ENCODE peak calls at places on chromosomes 11 and 22, in six cellular contexts. G is lower lobe of right lung, W is GM06990, U is stomach, I is pancreas, S is prostate gland. B is an unnamed sample.

GRCh38 chr22:27820896-27821866 is 19.6 kb upstream of the MN1 start:
- DNase-seq in G (no peak), W (no peak), U (no peak), I (no peak), S (no peak), B (peak; percentile 49)

GRCh38 chr11:90476442-90477007 is 253.7 kb upstream of the CHORDC1 start:
- DNase-seq in G (no peak), W (peak; percentile 10), U (peak; percentile 37), I (no peak), S (no peak), B (no peak)

GRCh38 chr11:46676436-46677158 is 23.8 kb downstream of the ARHGAP1 start:
- DNase-seq in G (no peak), W (no peak), U (no peak), I (no peak), S (no peak), B (no peak)

GRCh38 chr11:97092823-97093222 is 703.0 kb downstream of the JRKL start:
- DNase-seq in G (no peak), W (no peak), U (no peak), I (no peak), S (no peak), B (no peak)

GRCh38 chr11:105051559-105051958 is 6.4 kb upstream of the CARD16 start:
- DNase-seq in G (no peak), W (no peak), U (no peak), I (no peak), S (no peak), B (no peak)

GRCh38 chr11:35893796-35894475 is 49.9 kb upstream of the LDLRAD3 start:
- DNase-seq in G (no peak), W (no peak), U (no peak), I (no peak), S (peak; percentile 73), B (no peak)

GRCh38 chr11:61022311-61023085 is 51.0 kb downstream of the CD6 start:
- DNase-seq in G (no peak), W (no peak), U (no peak), I (no peak), S (no peak), B (no peak)

GRCh38 chr22:49149721-49150608 is 677.7 kb downstream of the BRD1 start:
- DNase-seq in G (no peak), W (no peak), U (no peak), I (no peak), S (no peak), B (peak; percentile 74)

GRCh38 chr11:27933992-27934829 is 173.7 kb downstream of the KIF18A start:
- DNase-seq in G (no peak), W (no peak), U (no peak), I (no peak), S (no peak), B (peak; percentile 20)

GRCh38 chr11:102940714-102941588 is 14.6 kb downstream of the MMP13 start:
- DNase-seq in G (no peak), W (no peak), U (peak; percentile 60), I (no peak), S (peak; percentile 50), B (peak; percentile 33)

GRCh38 chr11:2990617-2991476 is 1.3 kb downstream of the NAP1L4 start:
- DNase-seq in G (no peak), W (no peak), U (no peak), I (no peak), S (no peak), B (peak; percentile 56)

GRCh38 chr22:41915783-41916493 is 1.1 kb upstream of the SHISA8 start:
- DNase-seq in G (no peak), W (peak; percentile 20), U (no peak), I (no peak), S (no peak), B (peak; percentile 55)

GRCh38 chr22:41916745-41917358 is 2.0 kb upstream of the SHISA8 start:
- DNase-seq in G (no peak), W (no peak), U (no peak), I (no peak), S (no peak), B (peak; percentile 53)

GRCh38 chr22:41913842-41914534 is 886 bp downstream of the SHISA8 start:
- DNase-seq in G (no peak), W (peak; percentile 38), U (no peak), I (no peak), S (no peak), B (peak; percentile 92)

GRCh38 chr22:41914611-41915034 is 251 bp downstream of the SHISA8 start:
- DNase-seq in G (no peak), W (no peak), U (no peak), I (no peak), S (no peak), B (peak; percentile 91)

DNA sequence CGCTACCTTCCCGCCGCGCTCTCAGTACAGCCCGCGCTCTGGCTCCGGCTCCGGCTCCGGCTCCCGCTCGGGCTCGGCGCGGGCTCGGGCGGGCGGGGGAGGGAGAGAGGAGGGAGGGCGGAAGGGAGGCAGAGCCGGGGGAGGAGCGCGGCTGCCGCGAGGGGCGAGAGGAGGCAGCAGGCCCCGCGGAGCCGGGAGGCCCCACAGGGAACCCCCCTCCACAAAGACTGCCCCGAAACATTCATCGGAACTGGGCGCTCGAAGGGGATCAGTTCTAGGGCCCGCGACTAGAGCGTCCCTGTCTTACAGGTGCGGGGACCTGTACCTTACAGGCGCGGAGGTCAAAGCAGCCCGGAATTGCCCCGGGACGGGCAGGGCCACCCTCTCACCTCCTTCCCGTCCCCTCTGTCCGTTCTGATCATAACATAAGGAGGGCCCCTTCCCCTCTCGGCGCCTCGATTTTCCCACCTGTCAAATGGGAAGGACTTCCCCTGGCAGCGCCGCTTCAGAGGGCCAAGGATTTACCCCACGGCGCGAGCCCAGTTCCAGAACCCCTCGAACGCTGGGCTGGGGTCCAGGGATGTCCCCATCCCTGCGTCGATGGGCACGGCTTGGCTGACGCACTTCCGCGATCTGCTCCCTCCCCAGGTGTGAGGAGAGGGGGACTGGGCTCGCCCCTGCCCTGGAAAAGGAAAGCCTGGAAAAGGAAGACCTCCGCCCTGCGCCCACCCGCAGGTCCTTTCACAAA is at the start of gene SHISA8:
- DNase-seq in G (no peak), W (peak; percentile 80), U (peak; percentile 67), I (no peak), S (no peak), B (peak; percentile 82)
- H3K27me3 ChIP-seq in G (peaks cover 96% of the 10 kb centered on the region), W (peaks cover 2% of the 10 kb centered on the region), U (peaks cover 100% of the 10 kb centered on the region), I (no peaks in the 10 kb centered on the region), S (peaks cover 23% of the 10 kb centered on the region), B (peaks cover 77% of the 10 kb centered on the region)

GRCh38 chr11:6548121-6548520 is 51.0 kb downstream of the DNHD1 start:
- DNase-seq in G (no peak), W (no peak), U (no peak), I (no peak), S (no peak), B (no peak)

GRCh38 chr11:6548641-6549040 is 51.6 kb downstream of the DNHD1 start:
- DNase-seq in G (no peak), W (no peak), U (no peak), I (no peak), S (no peak), B (no peak)

GRCh38 chr11:6545917-6546605 is 49.0 kb downstream of the DNHD1 start:
- DNase-seq in G (no peak), W (no peak), U (no peak), I (no peak), S (no peak), B (no peak)

GRCh38 chr11:6546735-6547134 is 49.7 kb downstream of the DNHD1 start:
- DNase-seq in G (no peak), W (no peak), U (no peak), I (no peak), S (no peak), B (no peak)

GRCh38 chr11:6547177-6547576 is 50.1 kb downstream of the DNHD1 start:
- DNase-seq in G (no peak), W (no peak), U (no peak), I (no peak), S (no peak), B (no peak)
- H3K27me3 ChIP-seq in G (no peaks in the 10 kb centered on the region), W (no peaks in the 10 kb centered on the region), U (no peaks in the 10 kb centered on the region), I (no peaks in the 10 kb centered on the region), S (no peaks in the 10 kb centered on the region), B (no peaks in the 10 kb centered on the region)

GRCh38 chr11:117917591-117917990 is 11.6 kb downstream of the TMPRSS13 start:
- DNase-seq in G (no peak), W (no peak), U (no peak), I (no peak), S (no peak), B (no peak)
- H3K27me3 ChIP-seq in G (no peaks in the 10 kb centered on the region), W (no peaks in the 10 kb centered on the region), U (peaks cover 8% of the 10 kb centered on the region), I (no peaks in the 10 kb centered on the region), S (no peaks in the 10 kb centered on the region), B (no peaks in the 10 kb centered on the region)

DNA sequence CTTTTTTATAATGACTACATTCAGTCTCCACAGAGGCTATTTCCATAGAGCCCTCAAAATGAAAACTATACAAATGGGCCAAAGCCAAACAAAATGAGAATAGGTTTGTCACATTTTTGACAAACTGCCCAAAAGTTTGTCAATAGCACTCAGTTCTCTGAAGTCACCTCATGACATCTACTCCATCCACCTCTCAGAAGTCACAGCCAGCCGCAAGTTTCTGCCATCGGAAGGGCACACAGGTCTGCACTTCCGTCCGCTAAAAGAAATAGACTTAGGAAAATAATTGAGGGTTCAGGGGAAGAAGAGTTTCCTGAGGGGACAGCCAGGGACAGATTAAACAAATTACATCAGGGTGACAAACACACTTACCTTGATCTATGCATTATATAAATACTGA is 55.4 kb upstream of the JAM3 start:
- DNase-seq in G (no peak), W (no peak), U (no peak), I (no peak), S (no peak), B (no peak)
- H3K27me3 ChIP-seq in G (peaks cover 13% of the 10 kb centered on the region), W (peaks cover 1% of the 10 kb centered on the region), U (peaks cover 22% of the 10 kb centered on the region), I (no peaks in the 10 kb centered on the region), S (no peaks in the 10 kb centered on the region), B (no peaks in the 10 kb centered on the region)

DNA sequence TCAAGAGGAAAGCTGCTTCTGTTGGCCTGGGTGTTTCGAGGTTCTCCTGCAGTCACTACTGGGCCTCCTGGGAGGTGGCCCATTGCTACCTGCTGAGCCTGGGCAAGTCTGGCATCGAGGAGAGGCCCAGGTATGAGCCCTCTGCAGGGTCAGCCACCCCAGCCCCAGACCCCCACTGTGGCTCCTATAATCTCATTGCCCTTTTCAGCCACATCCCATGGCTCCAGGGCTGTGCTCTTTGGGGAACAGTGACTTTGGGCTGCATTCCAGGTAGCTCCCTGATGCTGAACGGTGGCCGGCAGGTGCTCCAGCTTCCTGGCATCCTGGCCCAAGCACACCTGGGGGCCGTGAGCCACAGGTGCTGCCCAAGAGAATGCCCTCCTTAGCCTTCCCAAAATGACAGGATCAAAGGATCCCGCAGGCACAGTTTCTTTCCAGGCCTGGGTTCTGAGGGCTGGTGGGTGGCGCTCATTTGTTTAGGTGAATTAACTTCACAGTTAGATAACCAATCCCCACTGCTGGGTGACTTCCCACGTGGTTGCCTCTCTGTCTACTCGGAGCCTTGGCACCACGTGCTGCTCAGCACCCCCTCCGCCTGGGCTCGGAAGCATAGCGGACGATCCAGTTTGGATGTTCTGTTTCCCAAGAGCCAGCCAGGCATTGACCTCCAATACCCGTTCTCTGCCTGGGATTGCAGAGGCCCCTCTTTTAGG is 97.4 kb downstream of the BCR start:
- DNase-seq in G (no peak), W (no peak), U (no peak), I (no peak), S (no peak), B (no peak)
- H3K27me3 ChIP-seq in G (no peaks in the 10 kb centered on the region), W (no peaks in the 10 kb centered on the region), U (no peaks in the 10 kb centered on the region), I (no peaks in the 10 kb centered on the region), S (no peaks in the 10 kb centered on the region), B (no peaks in the 10 kb centered on the region)

DNA sequence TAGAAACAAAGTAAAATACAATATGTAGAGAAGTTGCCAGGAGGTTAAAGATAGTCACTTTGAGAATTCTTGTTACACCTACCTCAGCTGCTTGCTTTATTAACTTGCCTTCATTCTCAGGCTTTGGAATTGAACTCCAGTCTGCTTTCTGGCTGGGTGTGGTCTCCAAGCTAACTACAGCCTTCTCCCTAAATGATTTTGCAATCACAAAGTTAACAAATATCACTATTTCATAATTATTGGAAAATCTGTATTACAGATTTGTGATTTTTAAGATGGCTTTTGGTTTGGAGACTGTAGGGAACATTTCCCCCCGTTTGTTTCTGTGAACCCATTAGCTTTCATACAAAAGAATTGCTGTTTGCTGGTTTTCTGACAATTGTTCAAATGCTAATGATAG is 2.2 kb downstream of the PLAAT5 start:
- DNase-seq in G (no peak), W (no peak), U (no peak), I (no peak), S (no peak), B (no peak)
- H3K27me3 ChIP-seq in G (no peaks in the 10 kb centered on the region), W (no peaks in the 10 kb centered on the region), U (no peaks in the 10 kb centered on the region), I (no peaks in the 10 kb centered on the region), S (no peaks in the 10 kb centered on the region), B (no peaks in the 10 kb centered on the region)